ENCODE peak calls at places on chromosomes 16 and 17, in nine cellular contexts. L is activated CD8-positive, alpha-beta T cell treated with anti-CD3 and anti-CD28 coated beads, Interleukin-2, amount 10 ng/mL, durations not matched to agents 7 days and 5 days; P is RCC 7860; J is EL; M is HepG2; E is lower leg skin; B is stimulated activated naive CD8-positive, alpha-beta T cell treated with anti-CD3 and anti-CD28 coated beads, Interleukin-15, Interleukin-2, amounts not matched to agents 100 U/mL and 50 U/mL, for 24 hours; I is activated T-cell treated with anti-CD3 and anti-CD28 coated beads for 48 hours; Z is stimulated activated CD4-positive, alpha-beta T cell treated with anti-CD3 and anti-CD28 coated beads, Interleukin-1b, Interleukin-23, amount 100 ng/mL, for 24 hours. S is an unnamed sample.

GRCh38 chr17:61000911-61001310 is 323.3 kb downstream of the BCAS3 start:
- DNase-seq in L (no peak), E (no peak), B (no peak), I (no peak), P (peak), M (peak), J (peak), Z (no peak), S (no peak)

GRCh38 chr16:3954411-3954921 is 74.0 kb upstream of the CREBBP start:
- DNase-seq in P (peak), I (no peak), L (no peak), J (no peak), B (no peak), E (no peak), M (peak), Z (no peak), S (no peak)

GRCh38 chr16:10876305-10876704 is 697 bp upstream of the CIITA start:
- DNase-seq in Z (no peak), L (no peak), I (no peak), E (no peak), B (no peak), M (no peak), P (no peak), J (no peak), S (no peak)

GRCh38 chr17:48068491-48068961 is 20.4 kb downstream of the NFE2L1 start:
- DNase-seq in J (peak), B (no peak), I (no peak), M (peak), P (no peak), E (no peak), Z (no peak), L (no peak), S (no peak)

GRCh38 chr16:81956213-81956948 is 54.9 kb downstream of the SDR42E1 start:
- DNase-seq in L (no peak), I (no peak), E (peak), M (no peak), J (peak), P (no peak), Z (no peak), B (no peak), S (no peak)

GRCh38 chr17:50196826-50197225 is 4.6 kb downstream of the COL1A1 start:
- DNase-seq in B (no peak), L (no peak), E (no peak), M (no peak), J (peak), P (no peak), Z (no peak), I (no peak), S (no peak)

GRCh38 chr17:64400644-64401043 is 10.0 kb upstream of the PECAM1 start:
- DNase-seq in P (no peak), Z (no peak), B (no peak), J (no peak), M (no peak), E (no peak), I (no peak), L (no peak), S (no peak)

GRCh38 chr16:82464192-82464591 is 162.6 kb upstream of the CDH13 start:
- DNase-seq in P (no peak), L (no peak), B (no peak), I (no peak), M (no peak), Z (no peak), E (no peak), J (no peak), S (no peak)

GRCh38 chr16:12558641-12559040 is 245.0 kb downstream of the CPPED1 start:
- DNase-seq in E (no peak), P (no peak), I (no peak), B (no peak), L (no peak), J (no peak), Z (no peak), M (peak), S (no peak)

GRCh38 chr16:75774197-75774596 is 47.9 kb upstream of the CPHXL start:
- DNase-seq in Z (no peak), J (no peak), L (no peak), M (no peak), P (no peak), E (no peak), I (no peak), B (no peak), S (no peak)

GRCh38 chr16:48583075-48584065 is 26.6 kb downstream of the N4BP1 start:
- DNase-seq in L (no peak), P (peak), B (no peak), M (no peak), E (no peak), Z (no peak), I (no peak), J (peak), S (no peak)

GRCh38 chr16:64830653-64831052 is 291.2 kb downstream of the CDH11 start:
- DNase-seq in I (no peak), Z (no peak), L (no peak), J (peak), E (no peak), P (no peak), B (no peak), M (no peak), S (no peak)

GRCh38 chr16:67268136-67268579 is 11.2 kb upstream of the PLEKHG4 start:
- DNase-seq in L (no peak), P (peak), Z (no peak), I (no peak), M (peak), B (no peak), J (peak), E (no peak), S (no peak)

GRCh38 chr17:50881182-50881581 is 15.0 kb upstream of the TOB1 start:
- DNase-seq in Z (no peak), E (no peak), M (no peak), B (no peak), I (no peak), J (no peak), L (no peak), P (no peak), S (no peak)

GRCh38 chr17:56960596-56961538 is at the start of gene COIL:
- DNase-seq in L (peak), I (peak), J (peak), B (peak), E (peak), Z (peak), P (peak), M (peak), S (peak)

GRCh38 chr16:52805559-52806168 is 247.0 kb downstream of the CHD9NB start:
- DNase-seq in L (no peak), E (no peak), J (no peak), M (no peak), Z (no peak), P (no peak), I (no peak), B (no peak), S (no peak)

GRCh38 chr17:39236383-39236927 is 10.7 kb upstream of the STAC2 start:
- DNase-seq in B (no peak), L (no peak), E (no peak), J (no peak), P (no peak), M (no peak), Z (no peak), I (no peak), S (no peak)

GRCh38 chr17:7974638-7975131 is 27.7 kb upstream of the GUCY2D start:
- DNase-seq in P (no peak), I (no peak), Z (no peak), E (no peak), L (no peak), B (no peak), J (no peak), M (no peak), S (no peak)

S was measured in NCI-H1930.